ENCODE peak calls at places on chromosome 21, in four cellular contexts. V, H, N and M are unnamed samples.

GRCh38 chr21:44613386-44614155 is 1.7 kb downstream of the KRTAP10-8 start:
- DNase-seq in H (no peak), N (no peak), V (no peak), M (no peak)

GRCh38 chr21:44918581-44919033 is 2.1 kb downstream of the ITGB2 start:
- DNase-seq in H (no peak), N (no peak), V (no peak), M (no peak)

GRCh38 chr21:32886339-32886738 is 114.8 kb upstream of the PAXBP1 start:
- DNase-seq in H (no peak), V (no peak), N (peak), M (no peak)

GRCh38 chr21:44892536-44893277 is 19.2 kb upstream of the PTTG1IP start:
- DNase-seq in H (no peak), N (no peak), V (peak), M (peak)

GRCh38 chr21:36747114-36747814 is 48.3 kb downstream of the SIM2 start:
- DNase-seq in N (no peak), H (no peak), V (no peak), M (peak)

GRCh38 chr21:44377201-44377921 is 23.9 kb downstream of the TRPM2 start:
- DNase-seq in H (no peak), V (no peak), N (no peak), M (no peak)

GRCh38 chr21:34521561-34521960 is 9.6 kb upstream of the KCNE1 start:
- DNase-seq in V (no peak), H (no peak), N (peak), M (no peak)

GRCh38 chr21:46122758-46123683 is 25.1 kb downstream of the COL6A2 start:
- DNase-seq in V (no peak), H (no peak), N (no peak), M (no peak)

GRCh38 chr21:44371596-44371995 is 18.2 kb downstream of the TRPM2 start:
- DNase-seq in H (no peak), V (no peak), N (no peak), M (no peak)

GRCh38 chr21:45179568-45180288 is 105.3 kb downstream of the ADARB1 start:
- DNase-seq in H (no peak), N (no peak), V (no peak), M (no peak)

GRCh38 chr21:33047231-33047630 is 21.5 kb downstream of the OLIG2 start:
- DNase-seq in V (no peak), N (no peak), H (no peak), M (no peak)

GRCh38 chr21:44999972-45000636 is 60.3 kb downstream of the SLX9 start:
- DNase-seq in H (no peak), V (no peak), N (no peak), M (no peak)

DNA sequence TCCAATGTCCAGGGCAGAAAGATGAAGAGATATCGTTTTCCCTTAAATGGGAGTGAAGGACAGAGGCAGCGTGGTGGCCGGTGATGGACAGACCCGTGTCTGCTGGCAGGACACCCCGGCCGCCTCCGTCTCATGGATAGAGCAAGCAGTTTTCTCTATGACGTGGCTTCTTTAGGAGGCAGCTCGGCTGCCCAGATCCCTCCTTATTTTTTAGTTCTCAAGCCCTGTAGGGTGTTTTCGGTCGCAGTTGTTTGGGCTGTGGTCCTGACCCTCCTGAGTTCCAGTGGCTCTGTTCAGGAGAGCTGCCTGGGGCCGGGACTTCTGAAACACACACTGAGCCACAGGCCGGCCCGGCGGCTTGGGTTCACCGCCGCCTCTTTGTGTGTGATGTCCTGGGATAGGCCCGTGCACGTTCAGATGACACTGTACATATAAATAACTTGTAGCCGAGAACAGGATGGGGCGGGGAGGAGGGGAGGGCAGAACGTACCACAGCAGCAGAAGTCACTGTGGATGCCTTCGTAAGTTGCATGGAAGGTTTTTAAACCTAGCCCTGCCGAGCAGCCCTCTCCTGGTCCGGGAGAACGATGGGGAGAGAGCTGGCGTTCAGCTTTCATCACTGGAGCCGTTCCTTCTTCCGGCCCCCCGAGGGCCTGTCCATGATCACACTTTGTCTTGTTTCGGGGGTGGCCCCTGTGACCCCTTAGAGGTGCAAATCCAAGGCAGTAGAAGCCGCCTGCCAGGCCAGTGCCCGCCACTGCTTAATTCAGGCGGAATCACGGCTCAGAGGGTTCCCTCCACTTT is 65.2 kb downstream of the SIK1 start:
- DNase-seq in N (no peak), V (no peak), H (no peak), M (no peak)
- TF ChIP-seq TCF7L2 in N (no peak), V (no peak), H (no peak), M (no peak)

GRCh38 chr21:39182484-39183271 is 573 bp downstream of the PSMG1 start:
- DNase-seq in H (no peak), V (no peak), N (no peak), M (peak)
- TF ChIP-seq TCF7L2 in H (no peak), V (no peak), N (no peak), M (no peak)

GRCh38 chr21:42218836-42219605 is at the start of gene ABCG1:
- DNase-seq in V (no peak), N (no peak), H (no peak), M (no peak)

GRCh38 chr21:42222386-42222785 is 3.4 kb downstream of the ABCG1 start:
- DNase-seq in V (no peak), H (no peak), N (no peak), M (no peak)

GRCh38 chr21:42221581-42222345 is 2.8 kb downstream of the ABCG1 start:
- DNase-seq in N (no peak), H (no peak), V (no peak), M (no peak)

GRCh38 chr21:42220138-42220701 is 1.3 kb downstream of the ABCG1 start:
- DNase-seq in V (no peak), H (peak), N (peak), M (no peak)

GRCh38 chr21:42219606-42220137 is 732 bp downstream of the ABCG1 start:
- DNase-seq in H (no peak), V (no peak), N (no peak), M (no peak)
- TF ChIP-seq TCF7L2 in H (no peak), V (no peak), N (no peak), M (no peak)

GRCh38 chr21:42315296-42315891 is at the start of gene TFF3:
- DNase-seq in H (no peak), N (peak), V (no peak), M (no peak)
- TF ChIP-seq TCF7L2 in H (no peak), N (no peak), V (no peak), M (no peak)

GRCh38 chr21:42564561-42564971 is 50.9 kb downstream of the SLC37A1 start:
- DNase-seq in H (no peak), V (no peak), N (no peak), M (no peak)

GRCh38 chr21:42561742-42562141 is 48.1 kb downstream of the SLC37A1 start:
- DNase-seq in H (no peak), V (no peak), N (peak), M (peak)

GRCh38 chr21:42562816-42563215 is 49.2 kb downstream of the SLC37A1 start:
- DNase-seq in H (no peak), V (no peak), N (no peak), M (no peak)

GRCh38 chr21:42562258-42562657 is 48.6 kb downstream of the SLC37A1 start:
- DNase-seq in N (peak), V (no peak), H (no peak), M (no peak)

GRCh38 chr21:42563261-42564045 is 49.8 kb downstream of the SLC37A1 start:
- DNase-seq in H (no peak), V (no peak), N (no peak), M (no peak)
- TF ChIP-seq TCF7L2 in H (no peak), V (no peak), N (no peak), M (no peak)

GRCh38 chr21:41327753-41328152 is 11.2 kb downstream of the FAM3B start:
- DNase-seq in H (no peak), N (no peak), V (no peak), M (no peak)

GRCh38 chr21:41328660-41329300 is 12.2 kb downstream of the FAM3B start:
- DNase-seq in V (no peak), N (no peak), H (no peak), M (no peak)

GRCh38 chr21:41337515-41337914 is 20.9 kb downstream of the FAM3B start:
- DNase-seq in V (no peak), H (no peak), N (no peak), M (no peak)

GRCh38 chr21:41333752-41334151 is 17.2 kb downstream of the FAM3B start:
- DNase-seq in V (no peak), N (no peak), H (no peak), M (no peak)
- TF ChIP-seq TCF7L2 in V (no peak), N (no peak), H (no peak), M (no peak)

GRCh38 chr21:24147674-24148073 is 1459.6 kb downstream of the MRPL39 start:
- DNase-seq in H (no peak), N (no peak), V (no peak), M (no peak)
- TF ChIP-seq TCF7L2 in H (no peak), N (no peak), V (no peak), M (no peak)

GRCh38 chr21:29246614-29247013 is 52.1 kb upstream of the BACH1 start:
- DNase-seq in N (no peak), H (no peak), V (no peak), M (no peak)
- TF ChIP-seq TCF7L2 in N (no peak), H (no peak), V (no peak), M (no peak)

DNA sequence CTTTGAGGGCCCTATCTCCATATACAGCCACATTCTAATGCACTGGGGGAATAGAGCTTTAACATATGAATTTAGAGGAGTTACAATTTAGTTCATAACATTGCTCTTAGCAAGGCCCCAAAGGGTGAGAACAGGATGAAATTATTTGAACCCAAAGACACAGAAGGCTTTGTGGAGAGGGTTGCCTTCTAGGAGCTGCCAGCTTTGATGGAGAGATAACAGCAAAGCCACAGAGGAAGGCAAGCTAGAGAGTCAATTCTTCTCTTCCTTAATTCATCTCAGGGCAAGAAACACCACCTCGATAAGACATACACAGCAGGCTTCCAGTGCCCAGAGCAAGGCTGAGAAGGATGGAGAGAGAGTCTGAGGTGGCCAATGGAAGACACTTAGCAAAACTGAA is 94.8 kb upstream of the TMPRSS15 start:
- DNase-seq in N (no peak), H (no peak), V (no peak), M (no peak)
- TF ChIP-seq TCF7L2 in N (no peak), H (no peak), V (no peak), M (no peak)

DNA sequence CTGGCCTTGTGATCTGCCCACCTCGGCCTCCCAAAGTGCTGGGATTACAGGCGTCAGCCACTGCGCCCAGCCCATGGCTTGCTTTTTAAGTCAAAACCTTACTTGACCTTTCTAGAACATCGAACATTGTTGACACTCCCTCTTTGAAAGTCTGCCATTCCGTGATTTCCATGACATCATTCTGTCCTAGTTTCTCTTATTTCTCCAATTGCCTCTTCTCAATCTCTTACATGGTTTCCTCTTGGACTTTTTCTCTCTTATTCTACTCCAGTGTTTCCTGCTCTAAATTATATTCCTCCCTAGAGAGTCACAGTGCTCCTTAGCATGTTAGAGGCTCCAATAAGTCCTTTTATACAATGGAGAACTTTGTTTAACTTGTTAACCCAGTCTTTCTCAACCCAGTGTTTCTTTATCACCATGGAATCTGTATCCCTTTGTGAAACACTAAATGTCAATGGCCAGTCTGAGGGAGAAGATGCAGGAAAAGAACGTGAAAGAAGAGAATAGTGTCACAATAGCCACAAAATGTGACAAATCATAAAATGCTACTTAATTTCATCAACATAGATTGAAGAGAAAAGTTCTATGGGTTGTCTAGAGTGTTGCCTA is 25.5 kb downstream of the JAM2 start:
- DNase-seq in H (no peak), N (no peak), V (no peak), M (no peak)
- TF ChIP-seq TCF7L2 in H (no peak), N (no peak), V (no peak), M (no peak)